ENCODE peak calls at places on chromosomes 7 and 10, in eight cellular contexts. X is Caki2; M is Calu3; D is heart left ventricle; A is epithelial cell of esophagus; T is PC-3; I is HT1080; U is stimulated activated CD4-positive, alpha-beta T cell treated with anti-CD3 and anti-CD28 coated beads, Interleukin-1b, Interleukin-23, amount 100 ng/mL, for 4 hours. O is an unnamed sample.

GRCh38 chr10:112383325-112383724 is 9.4 kb downstream of the ACSL5 start:
- DNase-seq in X (peak; percentile 35), T (peak; percentile 50), I (peak; percentile 66), D (no peak), U (no peak), M (peak; percentile 49), A (peak; percentile 23), O (peak; percentile 66)

GRCh38 chr7:53191836-53192443 is 156.5 kb downstream of the POM121L12 start:
- DNase-seq in T (no peak), U (no peak), I (no peak), A (no peak), M (no peak), D (no peak), X (no peak), O (no peak)

GRCh38 chr7:1351881-1352625 is 107.2 kb downstream of the MICALL2 start:
- DNase-seq in M (no peak), T (no peak), D (peak; percentile 22), I (no peak), U (no peak), A (no peak), X (no peak), O (no peak)

GRCh38 chr10:132714096-132714721 is 71.7 kb downstream of the NKX6-2 start:
- DNase-seq in I (no peak), X (no peak), M (no peak), A (no peak), U (no peak), T (no peak), D (peak; percentile 59), O (no peak)

GRCh38 chr10:113062977-113063967 is 113.2 kb downstream of the TCF7L2 start:
- DNase-seq in D (no peak), U (no peak), T (no peak), I (no peak), X (no peak), A (no peak), M (no peak), O (peak; percentile 56)

GRCh38 chr10:88660593-88660884 is 3.7 kb upstream of the LIPF start:
- DNase-seq in D (no peak), U (no peak), T (no peak), A (no peak), X (no peak), M (no peak), I (no peak), O (no peak)

GRCh38 chr7:106029941-106030340 is 66.9 kb downstream of the CDHR3 start:
- DNase-seq in T (no peak), M (no peak), D (no peak), U (no peak), I (no peak), X (no peak), A (no peak), O (no peak)

GRCh38 chr7:128381161-128381821 is 19.8 kb upstream of the PRRT4 start:
- DNase-seq in U (peak; percentile 28), X (no peak), D (no peak), A (peak; percentile 86), T (peak; percentile 50), M (no peak), I (no peak), O (no peak)

GRCh38 chr10:69567920-69568319 is 5.3 kb downstream of the NEUROG3 start:
- DNase-seq in A (peak; percentile 71), D (no peak), I (no peak), X (peak; percentile 33), U (no peak), M (peak; percentile 58), T (peak; percentile 81), O (peak; percentile 65)

GRCh38 chr10:76902949-76903348 is 734.7 kb downstream of the KCNMA1 start:
- DNase-seq in U (no peak), A (peak; percentile 51), T (peak; percentile 74), X (no peak), I (peak; percentile 17), D (peak; percentile 76), M (peak; percentile 48), O (no peak)

GRCh38 chr7:13042605-13043236 is 355.3 kb downstream of the ARL4A start:
- DNase-seq in I (peak; percentile 36), D (no peak), T (peak; percentile 87), U (no peak), X (no peak), A (peak; percentile 62), M (no peak), O (peak; percentile 7)

GRCh38 chr10:10993785-10994184 is 23.9 kb upstream of the CELF2 start:
- DNase-seq in T (no peak), A (no peak), X (no peak), M (no peak), U (no peak), D (no peak), I (no peak), O (no peak)

GRCh38 chr10:48406204-48406603 is 99.7 kb downstream of the MAPK8 start:
- DNase-seq in X (peak; percentile 87), A (peak; percentile 92), D (no peak), M (no peak), T (peak; percentile 65), U (no peak), I (peak; percentile 98), O (peak; percentile 41)

GRCh38 chr10:80924063-80924952 is 386.6 kb downstream of the SH2D4B start:
- DNase-seq in T (peak; percentile 43), D (no peak), I (peak; percentile 39), X (peak; percentile 29), M (peak; percentile 71), A (peak; percentile 55), U (no peak), O (peak; percentile 19)

GRCh38 chr7:128920913-128921582 is 10.5 kb upstream of the KCP start:
- DNase-seq in X (peak; percentile 72), D (no peak), I (no peak), M (no peak), T (no peak), A (no peak), U (no peak), O (no peak)

GRCh38 chr10:112307631-112308502 is 24.7 kb downstream of the TECTB start:
- DNase-seq in U (peak; percentile 4), A (peak; percentile 60), D (no peak), I (peak; percentile 53), T (peak; percentile 51), M (peak; percentile 52), X (peak; percentile 6), O (peak; percentile 63)

GRCh38 chr10:133536198-133536597 is 9.0 kb downstream of the CYP2E1 start:
- DNase-seq in D (no peak), U (no peak), T (no peak), A (no peak), X (no peak), I (no peak), M (no peak), O (no peak)